ENCODE peak calls at places on chromosome 3, in four cellular contexts. O is A549, U is epithelial cell of esophagus, L is foreskin fibroblast. T is an unnamed sample.

GRCh38 chr3:196638922-196639516 is 475 bp upstream of the NRROS start:
- DNase-seq in O (no peak), U (no peak), L (no peak), T (no peak)

GRCh38 chr3:73324203-73325155 is 263.0 kb downstream of the EBLN2 start:
- DNase-seq in O (no peak), U (no peak), L (peak), T (no peak)

GRCh38 chr3:170128977-170129431 is 52.5 kb downstream of the PHC3 start:
- DNase-seq in O (peak), U (peak), L (no peak), T (no peak)

GRCh38 chr3:151443583-151443982 is 17.3 kb downstream of the IGSF10 start:
- DNase-seq in O (no peak), U (peak), L (no peak), T (no peak)

GRCh38 chr3:103511891-103512290 is 1077.1 kb downstream of the ZPLD1 start:
- DNase-seq in O (no peak), U (no peak), L (no peak), T (no peak)

GRCh38 chr3:71873093-71873611 is 88.2 kb upstream of the PROK2 start:
- DNase-seq in O (no peak), U (no peak), L (no peak), T (no peak)

GRCh38 chr3:18445421-18446066 is 20.4 kb upstream of the SATB1 start:
- DNase-seq in O (no peak), U (no peak), L (no peak), T (no peak)

GRCh38 chr3:81868597-81868996 is 107.2 kb upstream of the GBE1 start:
- DNase-seq in O (no peak), U (no peak), L (no peak), T (no peak)

GRCh38 chr3:150495149-150495548 is 51.1 kb downstream of the SERP1 start:
- DNase-seq in O (no peak), U (no peak), L (no peak), T (no peak)

GRCh38 chr3:179666436-179667035 is 13.7 kb downstream of the USP13 start:
- DNase-seq in O (no peak), U (no peak), L (no peak), T (no peak)

GRCh38 chr3:36972163-36972562 is 20.8 kb downstream of the EPM2AIP1 start:
- DNase-seq in O (no peak), U (no peak), L (no peak), T (no peak)

GRCh38 chr3:36973141-36973540 is 19.8 kb downstream of the EPM2AIP1 start:
- DNase-seq in O (no peak), U (no peak), L (no peak), T (no peak)

GRCh38 chr3:36965440-36965839 is 20.6 kb upstream of the TRANK1 start:
- DNase-seq in O (no peak), U (peak), L (no peak), T (no peak)

GRCh38 chr3:36969085-36969484 is 23.8 kb downstream of the EPM2AIP1 start:
- DNase-seq in O (no peak), U (no peak), L (no peak), T (no peak)

GRCh38 chr3:36969540-36970432 is 23.1 kb downstream of the EPM2AIP1 start:
- DNase-seq in O (peak), U (peak), L (peak), T (no peak)
- H3K4me3 ChIP-seq in O (no peak), U (no peak), L (no peak), T (no peak)

GRCh38 chr3:175940881-175941280 is 1081.7 kb downstream of the NAALADL2 start:
- DNase-seq in O (peak), U (peak), L (no peak), T (no peak)
- TF ChIP-seq CTCF in O (no peak), U (peak), L (no peak), T (no peak)

DNA sequence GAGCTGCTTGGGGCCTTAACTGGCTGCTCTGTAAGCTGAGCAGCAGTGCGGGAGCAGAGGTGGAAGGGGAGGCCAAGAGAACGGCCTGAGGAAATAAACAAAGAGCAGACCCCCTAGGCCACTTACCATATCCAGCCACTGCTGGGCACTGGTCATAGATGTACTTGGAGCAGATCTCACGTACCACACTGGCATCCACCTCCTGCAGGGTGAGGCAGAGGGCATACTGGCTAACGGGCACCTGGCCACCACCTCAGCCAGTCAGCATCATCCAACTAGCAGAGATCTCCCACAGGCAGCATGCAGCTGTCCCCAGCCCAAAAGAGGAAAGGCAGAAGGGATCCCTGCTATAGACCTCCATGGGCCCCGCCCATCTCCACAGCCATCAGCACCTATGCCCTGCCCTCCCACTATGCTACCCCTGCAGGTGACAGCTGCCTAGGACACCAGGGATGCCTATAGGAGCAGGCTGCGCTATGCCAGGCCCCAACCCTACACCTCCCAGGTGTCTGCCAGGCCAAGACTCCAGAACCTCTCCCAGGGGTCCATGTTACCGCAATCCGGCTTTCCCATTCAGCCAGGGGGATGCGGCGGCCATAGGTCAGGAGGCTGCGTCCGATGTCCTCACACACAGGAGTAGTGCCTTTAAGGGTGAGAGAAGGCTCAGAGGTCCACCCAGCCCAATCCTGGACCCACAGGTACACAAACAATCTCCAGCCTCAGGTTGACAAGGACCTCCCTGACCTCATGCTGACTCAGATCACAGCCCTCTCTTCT is 4.6 kb upstream of the COL7A1 start:
- DNase-seq in O (no peak), U (no peak), L (no peak), T (no peak)
- H3K4me3 ChIP-seq in O (no peak), U (no peak), L (no peak), T (no peak)

DNA sequence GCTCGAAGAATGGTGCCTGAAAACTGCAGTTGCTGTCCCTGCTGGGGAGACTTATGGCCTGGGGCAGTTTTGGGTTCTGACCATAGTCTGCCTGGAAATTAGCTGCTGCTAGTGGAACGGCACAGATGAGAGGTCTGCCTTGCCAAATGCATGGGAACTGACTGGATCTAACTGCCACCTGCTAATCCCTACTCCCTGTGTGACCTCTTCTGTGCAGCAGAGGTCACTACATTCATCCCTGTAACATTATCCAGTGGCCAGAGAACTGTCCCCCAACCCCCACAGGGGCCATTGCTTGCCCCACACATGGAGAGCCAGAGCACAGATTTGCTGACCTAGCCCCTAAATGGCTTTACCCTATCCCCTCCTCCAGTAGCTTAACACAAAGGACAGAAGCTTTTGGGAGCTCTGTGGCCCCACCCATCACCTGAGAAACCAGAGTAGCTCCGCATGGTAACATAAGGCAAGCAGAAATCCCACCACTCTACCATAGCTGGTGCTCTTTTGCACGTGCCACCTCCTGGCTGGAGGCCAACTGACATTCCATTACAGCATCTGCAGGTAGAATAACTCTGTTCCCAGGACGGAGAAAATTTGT is 840.0 kb downstream of the EPHA3 start:
- DNase-seq in O (no peak), U (no peak), L (no peak), T (no peak)
- TF ChIP-seq CTCF in O (no peak), U (no peak), L (no peak), T (no peak)

DNA sequence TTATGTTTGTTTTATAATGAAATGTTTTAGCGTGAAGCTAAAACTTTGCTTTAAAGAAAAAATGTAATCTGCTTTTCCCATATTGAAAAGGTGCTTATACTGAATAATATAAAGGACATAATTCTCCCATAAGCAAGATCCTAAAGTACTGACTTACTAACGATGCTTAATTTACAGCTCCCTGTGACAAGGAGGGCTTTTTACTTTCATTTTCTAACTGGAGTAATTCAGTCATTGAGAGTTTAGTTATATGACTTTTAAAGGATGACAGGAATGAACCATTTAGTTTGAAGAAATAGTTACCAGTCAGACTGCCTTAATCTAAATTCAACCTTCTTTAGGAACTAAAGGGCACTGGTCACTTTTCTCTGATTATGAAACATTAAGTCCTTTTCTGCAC is 19.3 kb upstream of the ZPLD1 start:
- DNase-seq in O (no peak), U (no peak), L (no peak), T (no peak)
- H3K4me3 ChIP-seq in O (no peak), U (no peak), L (no peak), T (no peak)

T was measured in retinal pigment epithelial cell.